ENCODE peak calls at places on chromosomes 2 and 18, in eight cellular contexts. T, S, E, G, B, O, I and W are unnamed samples. For H3K4me1, the result is how much of the 10 kb centered on the place peaks cover.

GRCh38 chr2:146986161-146986560 is 858.7 kb upstream of the ACVR2A start:
- DNase-seq in T (no peak), S (no peak), E (no peak), G (no peak), B (no peak), O (no peak), I (no peak), W (no peak)

GRCh38 chr18:55753643-55754255 is 165.8 kb upstream of the TCF4 start:
- DNase-seq in T (no peak), S (no peak), E (no peak), G (no peak), B (no peak), O (peak), I (no peak), W (no peak)

GRCh38 chr2:189465478-189465877 is 24.2 kb downstream of the WDR75 start:
- DNase-seq in T (no peak), S (no peak), E (no peak), G (no peak), B (no peak), O (no peak), I (peak), W (no peak)

GRCh38 chr2:219728993-219729487 is 101.6 kb downstream of the SLC4A3 start:
- DNase-seq in T (no peak), S (no peak), E (no peak), G (no peak), B (no peak), O (no peak), I (peak), W (no peak)

GRCh38 chr2:238929242-238930081 is 81.6 kb downstream of the TWIST2 start:
- DNase-seq in T (no peak), S (peak), E (peak), G (peak), B (peak), O (no peak), I (no peak), W (peak)

GRCh38 chr2:205644018-205644417 is 38.3 kb upstream of the NRP2 start:
- DNase-seq in T (no peak), S (no peak), E (no peak), G (no peak), B (no peak), O (no peak), I (no peak), W (no peak)

GRCh38 chr2:80168037-80168436 is 136.5 kb downstream of the LRRTM1 start:
- DNase-seq in T (no peak), S (no peak), E (no peak), G (no peak), B (no peak), O (no peak), I (no peak), W (no peak)

GRCh38 chr2:36530983-36531354 is 67.0 kb downstream of the FEZ2 start:
- DNase-seq in T (no peak), S (no peak), E (no peak), G (no peak), B (no peak), O (no peak), I (no peak), W (no peak)

GRCh38 chr2:219997341-219997851 is 370.0 kb downstream of the SLC4A3 start:
- DNase-seq in T (peak), S (no peak), E (peak), G (no peak), B (no peak), O (peak), I (peak), W (peak)

GRCh38 chr2:102094917-102095316 is 47.6 kb upstream of the IL1R1 start:
- DNase-seq in T (no peak), S (no peak), E (no peak), G (no peak), B (peak), O (peak), I (peak), W (no peak)

GRCh38 chr2:179272406-179273192 is 8.0 kb upstream of the SESTD1 start:
- DNase-seq in T (no peak), S (no peak), E (no peak), G (no peak), B (no peak), O (peak), I (no peak), W (no peak)

DNA sequence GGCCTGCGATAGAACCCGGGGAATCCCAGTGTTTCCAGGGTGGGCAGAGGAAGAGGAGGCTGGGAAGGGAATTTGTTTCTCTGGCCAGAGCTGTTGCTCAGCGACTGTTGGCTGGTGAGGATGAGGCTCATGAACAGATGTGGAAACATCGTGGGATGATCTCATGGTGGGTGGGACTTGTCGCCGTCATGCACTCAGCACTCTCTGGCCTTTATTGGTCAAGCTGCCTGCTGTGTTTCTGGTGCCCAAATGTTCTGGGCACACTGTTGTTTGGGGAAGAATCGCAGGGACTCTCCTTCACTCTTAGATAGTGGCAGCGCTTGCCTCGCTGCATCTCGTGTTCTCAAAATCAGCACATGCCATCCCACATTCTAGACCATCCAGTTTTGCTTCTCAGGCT is 145.5 kb downstream of the AGAP1 start:
- DNase-seq in T (peak), S (no peak), E (peak), G (no peak), B (peak), O (peak), I (no peak), W (peak)
- TF ChIP-seq POLR2A in T (no peak), S (peak), E (peak), G (no peak), B (peak), O (no peak), I (no peak), W (no peak)

GRCh38 chr18:2970762-2971659 is 41.9 kb downstream of the LPIN2 start:
- DNase-seq in T (no peak), S (no peak), E (no peak), G (no peak), B (no peak), O (no peak), I (no peak), W (no peak)
- H3K4me1 ChIP-seq in T (half or more), S (under half), E (under half), G (half or more), B (under half), O (under half), I (under half), W (under half)

GRCh38 chr18:10951631-10952544 is 197.5 kb downstream of the PIEZO2 start:
- DNase-seq in T (no peak), S (no peak), E (no peak), G (no peak), B (no peak), O (no peak), I (no peak), W (no peak)

GRCh38 chr18:10949655-10950054 is 199.7 kb downstream of the PIEZO2 start:
- DNase-seq in T (no peak), S (no peak), E (no peak), G (no peak), B (no peak), O (no peak), I (no peak), W (no peak)

GRCh38 chr18:10950876-10951630 is 198.3 kb downstream of the PIEZO2 start:
- DNase-seq in T (peak), S (no peak), E (no peak), G (no peak), B (no peak), O (no peak), I (no peak), W (no peak)

GRCh38 chr18:10948421-10948820 is 200.9 kb downstream of the PIEZO2 start:
- DNase-seq in T (no peak), S (no peak), E (no peak), G (no peak), B (no peak), O (no peak), I (no peak), W (no peak)

DNA sequence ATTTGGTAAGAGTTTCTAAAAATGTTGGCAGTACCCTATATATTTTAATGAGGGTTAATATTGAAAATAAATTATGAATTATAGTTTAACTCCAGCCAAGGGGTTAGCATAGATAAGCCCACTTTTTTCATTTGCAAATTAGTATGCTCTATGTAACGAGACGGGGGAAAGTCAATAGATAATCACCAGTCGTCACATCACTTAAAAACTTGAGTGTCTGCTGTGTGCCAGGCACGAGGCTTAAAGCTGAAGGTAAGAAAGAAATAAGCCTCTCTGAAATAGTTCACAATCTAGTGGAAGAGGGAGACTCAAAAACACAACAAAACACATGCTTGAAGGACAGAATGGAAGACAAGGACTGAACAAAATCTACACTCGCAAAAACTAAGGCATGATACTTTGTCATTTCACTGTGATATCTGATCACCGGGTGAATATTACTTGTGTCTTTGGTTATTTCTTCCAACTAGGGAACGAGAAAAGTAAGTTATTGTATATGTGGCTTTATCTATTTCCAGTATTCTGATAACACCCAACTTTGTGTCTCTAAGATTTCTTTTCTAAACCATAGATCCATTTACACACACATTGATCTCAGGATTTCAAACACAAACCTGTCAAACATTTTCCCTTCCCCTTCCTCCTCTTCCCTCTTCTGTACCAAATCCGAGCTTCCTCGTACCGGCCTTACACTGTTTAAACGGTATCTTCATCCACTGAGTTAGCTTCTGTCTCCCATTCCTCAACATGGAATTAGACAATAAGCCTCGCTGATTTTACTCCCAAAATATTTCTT is 199.1 kb downstream of the PIEZO2 start:
- DNase-seq in T (no peak), S (no peak), E (no peak), G (no peak), B (no peak), O (no peak), I (no peak), W (no peak)
- TF ChIP-seq POLR2A in T (no peak), S (no peak), E (no peak), G (no peak), B (no peak), O (no peak), I (no peak), W (no peak)

DNA sequence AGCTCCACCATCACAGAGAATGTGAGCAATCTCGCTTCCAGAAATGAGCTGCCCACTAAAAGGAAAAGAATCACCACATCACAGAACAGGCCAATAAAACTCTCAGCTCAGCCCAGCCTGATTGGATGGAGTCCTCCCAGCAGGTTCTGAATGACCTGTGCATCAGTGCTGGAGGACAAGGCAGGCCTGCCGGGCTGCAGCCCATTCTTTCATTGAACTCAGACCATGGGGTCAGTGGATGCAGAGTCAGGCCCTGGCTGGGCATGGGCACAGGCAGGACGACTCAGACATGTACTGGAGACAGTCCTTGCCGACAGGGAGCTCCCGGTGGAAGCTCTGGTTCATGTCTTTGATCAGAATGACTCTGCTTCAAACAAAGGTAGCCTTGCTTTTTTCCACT is 132.8 kb upstream of the REV1 start:
- DNase-seq in T (no peak), S (no peak), E (no peak), G (no peak), B (no peak), O (no peak), I (no peak), W (no peak)
- H3K4me1 ChIP-seq in T (under half), S (under half), E (under half), G (under half), B (under half), O (under half), I (under half), W (under half)

DNA sequence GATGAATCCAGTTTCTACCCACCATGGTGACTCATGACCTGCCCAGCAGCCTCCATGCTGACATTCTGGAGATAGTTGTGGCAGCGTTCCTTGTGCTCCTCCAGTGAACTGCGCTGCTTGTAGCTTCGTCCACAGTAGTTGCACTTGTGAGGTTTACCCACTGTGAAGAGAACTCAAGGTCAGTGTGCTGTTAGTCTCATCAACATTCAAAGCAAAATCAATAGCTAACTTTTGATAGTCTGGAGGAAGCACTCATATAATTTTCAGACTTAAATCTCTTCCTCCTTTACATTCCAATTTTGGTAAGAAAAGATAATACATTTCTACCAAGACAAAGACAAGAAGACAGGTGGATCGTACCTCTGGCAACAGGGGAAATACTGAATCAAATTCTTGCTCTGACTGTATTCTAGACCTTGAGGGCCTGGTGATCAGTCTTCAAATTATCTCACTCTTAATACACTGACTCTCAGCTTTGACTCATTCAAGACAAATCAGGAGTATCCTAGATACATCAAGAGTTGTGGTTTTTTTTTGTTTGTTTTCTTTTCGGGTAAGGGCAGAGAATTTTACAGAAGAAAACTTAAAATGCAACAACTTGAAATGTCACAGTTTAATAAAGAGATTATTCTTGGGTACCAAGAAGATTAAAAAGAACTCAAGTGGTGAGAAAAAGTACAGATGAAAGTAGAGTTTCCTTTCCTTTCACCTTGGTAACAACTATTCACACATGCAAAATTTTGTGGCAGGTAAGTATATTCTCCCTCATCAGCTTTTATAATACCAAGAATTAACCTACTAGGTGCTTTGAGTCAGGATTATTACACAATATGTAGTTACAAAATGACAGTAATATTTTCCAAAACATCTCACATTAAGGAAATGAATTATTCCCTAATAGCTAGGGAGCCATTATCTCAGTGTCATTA is 129.2 kb downstream of the IKZF2 start:
- DNase-seq in T (no peak), S (no peak), E (no peak), G (no peak), B (no peak), O (no peak), I (no peak), W (no peak)
- TF ChIP-seq POLR2A in T (no peak), S (no peak), E (no peak), G (no peak), B (no peak), O (no peak), I (no peak), W (no peak)

GRCh38 chr2:64848945-64849344 is 140.3 kb upstream of the SLC1A4 start:
- DNase-seq in T (no peak), S (no peak), E (no peak), G (no peak), B (no peak), O (no peak), I (no peak), W (no peak)

GRCh38 chr2:64850641-64851040 is 138.6 kb upstream of the SLC1A4 start:
- DNase-seq in T (no peak), S (no peak), E (no peak), G (no peak), B (no peak), O (no peak), I (no peak), W (no peak)

GRCh38 chr2:64854773-64855237 is 134.4 kb upstream of the SLC1A4 start:
- DNase-seq in T (no peak), S (no peak), E (peak), G (no peak), B (no peak), O (peak), I (peak), W (no peak)

GRCh38 chr2:64853894-64854293 is 135.3 kb upstream of the SLC1A4 start:
- DNase-seq in T (no peak), S (no peak), E (no peak), G (no peak), B (no peak), O (no peak), I (no peak), W (no peak)

DNA sequence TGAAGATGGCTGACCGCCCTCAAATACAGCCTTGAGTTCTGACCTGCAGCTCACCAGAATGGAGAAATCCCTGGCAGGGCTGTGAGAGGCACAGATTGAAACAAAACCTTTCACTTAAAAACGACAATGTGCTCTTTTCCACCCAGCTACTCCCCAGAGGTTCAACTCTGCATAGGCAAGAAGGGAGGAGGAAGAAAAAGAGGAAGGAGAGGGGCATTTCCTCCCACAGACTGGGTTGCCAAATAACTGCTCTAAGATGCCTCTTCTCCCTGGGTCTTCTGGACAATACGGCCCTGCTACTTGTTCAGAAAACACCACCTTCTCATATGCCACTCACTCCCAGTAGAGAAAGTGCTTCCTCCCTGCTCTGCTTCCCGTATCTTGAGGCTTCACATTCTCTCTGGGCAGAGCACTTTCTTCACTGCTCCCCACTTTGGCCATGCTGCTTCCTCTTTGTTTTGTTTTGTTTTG is 136.4 kb upstream of the SLC1A4 start:
- DNase-seq in T (no peak), S (no peak), E (no peak), G (no peak), B (no peak), O (no peak), I (no peak), W (no peak)
- H3K4me1 ChIP-seq in T (under half), S (under half), E (under half), G (under half), B (under half), O (under half), I (under half), W (under half)